ENCODE peak calls at places on chromosomes 2 and 18, in ten cellular contexts. One of them, this sample, is unnamed.

GRCh38 chr2:222915092-222915957 is 54.5 kb downstream of the ACSL3 start:
- DNase-seq in fibroblast of mammary gland: peak
- DNase-seq in stimulated activated CD8-positive, alpha-beta memory T cell treated with anti-CD3 and anti-CD28 coated beads, Interleukin-15, amount 100 ng/mL, for 24 hours: no peak
- DNase-seq in RWPE1: no peak
- DNase-seq in HT1080: no peak
- DNase-seq in GM19239: no peak
- DNase-seq in tibial artery: no peak
- DNase-seq in BJ: no peak
- DNase-seq in DMS 273 treated with DMSO at 0.1 percent for 48 hours: no peak
- DNase-seq in Caki2: no peak
- DNase-seq in this sample: no peak

GRCh38 chr2:133044556-133044955 is 374.6 kb upstream of the LYPD1 start:
- DNase-seq in fibroblast of mammary gland: no peak
- DNase-seq in stimulated activated CD8-positive, alpha-beta memory T cell treated with anti-CD3 and anti-CD28 coated beads, Interleukin-15, amount 100 ng/mL, for 24 hours: no peak
- DNase-seq in RWPE1: no peak
- DNase-seq in HT1080: no peak
- DNase-seq in GM19239: no peak
- DNase-seq in tibial artery: no peak
- DNase-seq in BJ: no peak
- DNase-seq in DMS 273 treated with DMSO at 0.1 percent for 48 hours: no peak
- DNase-seq in Caki2: no peak
- DNase-seq in this sample: peak

GRCh38 chr2:204487447-204488229 is 57.6 kb upstream of the PARD3B start:
- DNase-seq in fibroblast of mammary gland: no peak
- DNase-seq in stimulated activated CD8-positive, alpha-beta memory T cell treated with anti-CD3 and anti-CD28 coated beads, Interleukin-15, amount 100 ng/mL, for 24 hours: no peak
- DNase-seq in RWPE1: no peak
- DNase-seq in HT1080: no peak
- DNase-seq in GM19239: no peak
- DNase-seq in tibial artery: no peak
- DNase-seq in BJ: no peak
- DNase-seq in DMS 273 treated with DMSO at 0.1 percent for 48 hours: no peak
- DNase-seq in Caki2: no peak
- DNase-seq in this sample: no peak

GRCh38 chr2:131055169-131056065 is 37.8 kb downstream of the FAM168B start:
- DNase-seq in fibroblast of mammary gland: peak
- DNase-seq in stimulated activated CD8-positive, alpha-beta memory T cell treated with anti-CD3 and anti-CD28 coated beads, Interleukin-15, amount 100 ng/mL, for 24 hours: no peak
- DNase-seq in RWPE1: no peak
- DNase-seq in HT1080: no peak
- DNase-seq in GM19239: no peak
- DNase-seq in tibial artery: no peak
- DNase-seq in BJ: peak
- DNase-seq in DMS 273 treated with DMSO at 0.1 percent for 48 hours: no peak
- DNase-seq in Caki2: no peak
- DNase-seq in this sample: no peak

GRCh38 chr18:77087391-77088141 is 45.0 kb downstream of the MBP start:
- DNase-seq in fibroblast of mammary gland: peak
- DNase-seq in stimulated activated CD8-positive, alpha-beta memory T cell treated with anti-CD3 and anti-CD28 coated beads, Interleukin-15, amount 100 ng/mL, for 24 hours: no peak
- DNase-seq in RWPE1: peak
- DNase-seq in HT1080: no peak
- DNase-seq in GM19239: no peak
- DNase-seq in tibial artery: no peak
- DNase-seq in BJ: no peak
- DNase-seq in DMS 273 treated with DMSO at 0.1 percent for 48 hours: no peak
- DNase-seq in Caki2: no peak
- DNase-seq in this sample: no peak

GRCh38 chr2:180145163-180145562 is 138.1 kb upstream of the CWC22 start:
- DNase-seq in fibroblast of mammary gland: no peak
- DNase-seq in stimulated activated CD8-positive, alpha-beta memory T cell treated with anti-CD3 and anti-CD28 coated beads, Interleukin-15, amount 100 ng/mL, for 24 hours: no peak
- DNase-seq in RWPE1: no peak
- DNase-seq in HT1080: no peak
- DNase-seq in GM19239: no peak
- DNase-seq in tibial artery: no peak
- DNase-seq in BJ: no peak
- DNase-seq in DMS 273 treated with DMSO at 0.1 percent for 48 hours: no peak
- DNase-seq in Caki2: no peak
- DNase-seq in this sample: no peak

GRCh38 chr2:132752421-132753206 is 82.6 kb upstream of the LYPD1 start:
- DNase-seq in fibroblast of mammary gland: no peak
- DNase-seq in stimulated activated CD8-positive, alpha-beta memory T cell treated with anti-CD3 and anti-CD28 coated beads, Interleukin-15, amount 100 ng/mL, for 24 hours: no peak
- DNase-seq in RWPE1: no peak
- DNase-seq in HT1080: no peak
- DNase-seq in GM19239: no peak
- DNase-seq in tibial artery: no peak
- DNase-seq in BJ: no peak
- DNase-seq in DMS 273 treated with DMSO at 0.1 percent for 48 hours: no peak
- DNase-seq in Caki2: no peak
- DNase-seq in this sample: no peak

GRCh38 chr2:55511508-55512124 is 7.9 kb upstream of the CFAP36 start:
- DNase-seq in fibroblast of mammary gland: peak
- DNase-seq in stimulated activated CD8-positive, alpha-beta memory T cell treated with anti-CD3 and anti-CD28 coated beads, Interleukin-15, amount 100 ng/mL, for 24 hours: no peak
- DNase-seq in RWPE1: peak
- DNase-seq in HT1080: peak
- DNase-seq in GM19239: no peak
- DNase-seq in tibial artery: no peak
- DNase-seq in BJ: no peak
- DNase-seq in DMS 273 treated with DMSO at 0.1 percent for 48 hours: peak
- DNase-seq in Caki2: peak
- DNase-seq in this sample: peak

GRCh38 chr2:68414862-68415261 is 49.8 kb downstream of the PLEK start:
- DNase-seq in fibroblast of mammary gland: no peak
- DNase-seq in stimulated activated CD8-positive, alpha-beta memory T cell treated with anti-CD3 and anti-CD28 coated beads, Interleukin-15, amount 100 ng/mL, for 24 hours: no peak
- DNase-seq in RWPE1: no peak
- DNase-seq in HT1080: no peak
- DNase-seq in GM19239: no peak
- DNase-seq in tibial artery: no peak
- DNase-seq in BJ: no peak
- DNase-seq in DMS 273 treated with DMSO at 0.1 percent for 48 hours: no peak
- DNase-seq in Caki2: no peak
- DNase-seq in this sample: no peak

GRCh38 chr2:20067992-20068727 is 16.7 kb upstream of the LAPTM4A start:
- DNase-seq in fibroblast of mammary gland: peak
- DNase-seq in stimulated activated CD8-positive, alpha-beta memory T cell treated with anti-CD3 and anti-CD28 coated beads, Interleukin-15, amount 100 ng/mL, for 24 hours: no peak
- DNase-seq in RWPE1: peak
- DNase-seq in HT1080: peak
- DNase-seq in GM19239: no peak
- DNase-seq in tibial artery: no peak
- DNase-seq in BJ: peak
- DNase-seq in DMS 273 treated with DMSO at 0.1 percent for 48 hours: no peak
- DNase-seq in Caki2: peak
- DNase-seq in this sample: peak

GRCh38 chr2:119253114-119253702 is 29.6 kb downstream of the STEAP3 start:
- DNase-seq in fibroblast of mammary gland: peak
- DNase-seq in stimulated activated CD8-positive, alpha-beta memory T cell treated with anti-CD3 and anti-CD28 coated beads, Interleukin-15, amount 100 ng/mL, for 24 hours: no peak
- DNase-seq in RWPE1: peak
- DNase-seq in HT1080: peak
- DNase-seq in GM19239: no peak
- DNase-seq in tibial artery: no peak
- DNase-seq in BJ: peak
- DNase-seq in DMS 273 treated with DMSO at 0.1 percent for 48 hours: no peak
- DNase-seq in Caki2: no peak
- DNase-seq in this sample: peak

GRCh38 chr2:38720613-38721241 is 30.4 kb downstream of the SRSF7 start:
- DNase-seq in fibroblast of mammary gland: peak
- DNase-seq in stimulated activated CD8-positive, alpha-beta memory T cell treated with anti-CD3 and anti-CD28 coated beads, Interleukin-15, amount 100 ng/mL, for 24 hours: no peak
- DNase-seq in RWPE1: peak
- DNase-seq in HT1080: peak
- DNase-seq in GM19239: no peak
- DNase-seq in tibial artery: peak
- DNase-seq in BJ: peak
- DNase-seq in DMS 273 treated with DMSO at 0.1 percent for 48 hours: peak
- DNase-seq in Caki2: peak
- DNase-seq in this sample: peak

GRCh38 chr2:236679906-236680305 is 110.3 kb downstream of the ACKR3 start:
- DNase-seq in fibroblast of mammary gland: peak
- DNase-seq in stimulated activated CD8-positive, alpha-beta memory T cell treated with anti-CD3 and anti-CD28 coated beads, Interleukin-15, amount 100 ng/mL, for 24 hours: no peak
- DNase-seq in RWPE1: peak
- DNase-seq in HT1080: peak
- DNase-seq in GM19239: no peak
- DNase-seq in tibial artery: no peak
- DNase-seq in BJ: peak
- DNase-seq in DMS 273 treated with DMSO at 0.1 percent for 48 hours: no peak
- DNase-seq in Caki2: no peak
- DNase-seq in this sample: peak

GRCh38 chr2:6877402-6878305 is at the start of gene RSAD2:
- DNase-seq in fibroblast of mammary gland: peak
- DNase-seq in stimulated activated CD8-positive, alpha-beta memory T cell treated with anti-CD3 and anti-CD28 coated beads, Interleukin-15, amount 100 ng/mL, for 24 hours: no peak
- DNase-seq in RWPE1: peak
- DNase-seq in HT1080: peak
- DNase-seq in GM19239: no peak
- DNase-seq in tibial artery: no peak
- DNase-seq in BJ: no peak
- DNase-seq in DMS 273 treated with DMSO at 0.1 percent for 48 hours: no peak
- DNase-seq in Caki2: peak
- DNase-seq in this sample: peak

GRCh38 chr2:48601349-48601748 is 16.3 kb upstream of the GTF2A1L start:
- DNase-seq in fibroblast of mammary gland: peak
- DNase-seq in stimulated activated CD8-positive, alpha-beta memory T cell treated with anti-CD3 and anti-CD28 coated beads, Interleukin-15, amount 100 ng/mL, for 24 hours: no peak
- DNase-seq in RWPE1: peak
- DNase-seq in HT1080: no peak
- DNase-seq in GM19239: no peak
- DNase-seq in tibial artery: no peak
- DNase-seq in BJ: no peak
- DNase-seq in DMS 273 treated with DMSO at 0.1 percent for 48 hours: no peak
- DNase-seq in Caki2: no peak
- DNase-seq in this sample: peak

GRCh38 chr2:60152226-60152833 is 401.1 kb downstream of the BCL11A start:
- DNase-seq in fibroblast of mammary gland: peak
- DNase-seq in stimulated activated CD8-positive, alpha-beta memory T cell treated with anti-CD3 and anti-CD28 coated beads, Interleukin-15, amount 100 ng/mL, for 24 hours: no peak
- DNase-seq in RWPE1: no peak
- DNase-seq in HT1080: peak
- DNase-seq in GM19239: peak
- DNase-seq in tibial artery: no peak
- DNase-seq in BJ: no peak
- DNase-seq in DMS 273 treated with DMSO at 0.1 percent for 48 hours: no peak
- DNase-seq in Caki2: no peak
- DNase-seq in this sample: peak

GRCh38 chr2:84880395-84880644 is 564 bp downstream of the TRABD2A start:
- DNase-seq in fibroblast of mammary gland: no peak
- DNase-seq in stimulated activated CD8-positive, alpha-beta memory T cell treated with anti-CD3 and anti-CD28 coated beads, Interleukin-15, amount 100 ng/mL, for 24 hours: no peak
- DNase-seq in RWPE1: no peak
- DNase-seq in HT1080: no peak
- DNase-seq in GM19239: no peak
- DNase-seq in tibial artery: no peak
- DNase-seq in BJ: no peak
- DNase-seq in DMS 273 treated with DMSO at 0.1 percent for 48 hours: no peak
- DNase-seq in Caki2: no peak
- DNase-seq in this sample: no peak

GRCh38 chr2:43459455-43459854 is 136.4 kb downstream of the THADA start:
- DNase-seq in fibroblast of mammary gland: peak
- DNase-seq in stimulated activated CD8-positive, alpha-beta memory T cell treated with anti-CD3 and anti-CD28 coated beads, Interleukin-15, amount 100 ng/mL, for 24 hours: no peak
- DNase-seq in RWPE1: peak
- DNase-seq in HT1080: peak
- DNase-seq in GM19239: no peak
- DNase-seq in tibial artery: no peak
- DNase-seq in BJ: no peak
- DNase-seq in DMS 273 treated with DMSO at 0.1 percent for 48 hours: no peak
- DNase-seq in Caki2: no peak
- DNase-seq in this sample: peak

GRCh38 chr2:53075760-53076159 is 691.8 kb upstream of the CHAC2 start:
- DNase-seq in fibroblast of mammary gland: peak
- DNase-seq in stimulated activated CD8-positive, alpha-beta memory T cell treated with anti-CD3 and anti-CD28 coated beads, Interleukin-15, amount 100 ng/mL, for 24 hours: no peak
- DNase-seq in RWPE1: no peak
- DNase-seq in HT1080: no peak
- DNase-seq in GM19239: no peak
- DNase-seq in tibial artery: no peak
- DNase-seq in BJ: no peak
- DNase-seq in DMS 273 treated with DMSO at 0.1 percent for 48 hours: no peak
- DNase-seq in Caki2: no peak
- DNase-seq in this sample: no peak

GRCh38 chr18:49898421-49898820 is 85.1 kb upstream of the ACAA2 start:
- DNase-seq in fibroblast of mammary gland: peak
- DNase-seq in stimulated activated CD8-positive, alpha-beta memory T cell treated with anti-CD3 and anti-CD28 coated beads, Interleukin-15, amount 100 ng/mL, for 24 hours: peak
- DNase-seq in RWPE1: peak
- DNase-seq in HT1080: peak
- DNase-seq in GM19239: peak
- DNase-seq in tibial artery: peak
- DNase-seq in BJ: no peak
- DNase-seq in DMS 273 treated with DMSO at 0.1 percent for 48 hours: peak
- DNase-seq in Caki2: peak
- DNase-seq in this sample: peak

GRCh38 chr2:152335851-152336102 is 803 bp downstream of the FMNL2 start:
- DNase-seq in fibroblast of mammary gland: no peak
- DNase-seq in stimulated activated CD8-positive, alpha-beta memory T cell treated with anti-CD3 and anti-CD28 coated beads, Interleukin-15, amount 100 ng/mL, for 24 hours: no peak
- DNase-seq in RWPE1: peak
- DNase-seq in HT1080: no peak
- DNase-seq in GM19239: no peak
- DNase-seq in tibial artery: peak
- DNase-seq in BJ: no peak
- DNase-seq in DMS 273 treated with DMSO at 0.1 percent for 48 hours: no peak
- DNase-seq in Caki2: peak
- DNase-seq in this sample: no peak

GRCh38 chr18:42513416-42513815 is 558.4 kb downstream of the PIK3C3 start:
- DNase-seq in fibroblast of mammary gland: no peak
- DNase-seq in stimulated activated CD8-positive, alpha-beta memory T cell treated with anti-CD3 and anti-CD28 coated beads, Interleukin-15, amount 100 ng/mL, for 24 hours: no peak
- DNase-seq in RWPE1: no peak
- DNase-seq in HT1080: no peak
- DNase-seq in GM19239: no peak
- DNase-seq in tibial artery: no peak
- DNase-seq in BJ: no peak
- DNase-seq in DMS 273 treated with DMSO at 0.1 percent for 48 hours: no peak
- DNase-seq in Caki2: no peak
- DNase-seq in this sample: no peak

GRCh38 chr18:464311-464659 is 36.2 kb downstream of the COLEC12 start:
- DNase-seq in fibroblast of mammary gland: no peak
- DNase-seq in stimulated activated CD8-positive, alpha-beta memory T cell treated with anti-CD3 and anti-CD28 coated beads, Interleukin-15, amount 100 ng/mL, for 24 hours: no peak
- DNase-seq in RWPE1: no peak
- DNase-seq in HT1080: no peak
- DNase-seq in GM19239: no peak
- DNase-seq in tibial artery: no peak
- DNase-seq in BJ: no peak
- DNase-seq in DMS 273 treated with DMSO at 0.1 percent for 48 hours: no peak
- DNase-seq in Caki2: no peak
- DNase-seq in this sample: no peak

GRCh38 chr2:47653909-47654789 is 128.8 kb upstream of the MSH6 start:
- DNase-seq in fibroblast of mammary gland: peak
- DNase-seq in stimulated activated CD8-positive, alpha-beta memory T cell treated with anti-CD3 and anti-CD28 coated beads, Interleukin-15, amount 100 ng/mL, for 24 hours: no peak
- DNase-seq in RWPE1: no peak
- DNase-seq in HT1080: peak
- DNase-seq in GM19239: no peak
- DNase-seq in tibial artery: no peak
- DNase-seq in BJ: no peak
- DNase-seq in DMS 273 treated with DMSO at 0.1 percent for 48 hours: no peak
- DNase-seq in Caki2: no peak
- DNase-seq in this sample: no peak

GRCh38 chr2:165313448-165313847 is 74.2 kb downstream of the SCN2A start:
- DNase-seq in fibroblast of mammary gland: no peak
- DNase-seq in stimulated activated CD8-positive, alpha-beta memory T cell treated with anti-CD3 and anti-CD28 coated beads, Interleukin-15, amount 100 ng/mL, for 24 hours: no peak
- DNase-seq in RWPE1: no peak
- DNase-seq in HT1080: no peak
- DNase-seq in GM19239: no peak
- DNase-seq in tibial artery: no peak
- DNase-seq in BJ: no peak
- DNase-seq in DMS 273 treated with DMSO at 0.1 percent for 48 hours: no peak
- DNase-seq in Caki2: no peak
- DNase-seq in this sample: no peak

GRCh38 chr2:129929321-129930290 is 49.9 kb upstream of the RAB6C start:
- DNase-seq in fibroblast of mammary gland: peak
- DNase-seq in stimulated activated CD8-positive, alpha-beta memory T cell treated with anti-CD3 and anti-CD28 coated beads, Interleukin-15, amount 100 ng/mL, for 24 hours: no peak
- DNase-seq in RWPE1: no peak
- DNase-seq in HT1080: no peak
- DNase-seq in GM19239: no peak
- DNase-seq in tibial artery: no peak
- DNase-seq in BJ: peak
- DNase-seq in DMS 273 treated with DMSO at 0.1 percent for 48 hours: no peak
- DNase-seq in Caki2: no peak
- DNase-seq in this sample: peak

GRCh38 chr18:45962461-45962860 is 4.7 kb downstream of the EPG5 start:
- DNase-seq in fibroblast of mammary gland: no peak
- DNase-seq in stimulated activated CD8-positive, alpha-beta memory T cell treated with anti-CD3 and anti-CD28 coated beads, Interleukin-15, amount 100 ng/mL, for 24 hours: no peak
- DNase-seq in RWPE1: peak
- DNase-seq in HT1080: peak
- DNase-seq in GM19239: no peak
- DNase-seq in tibial artery: no peak
- DNase-seq in BJ: peak
- DNase-seq in DMS 273 treated with DMSO at 0.1 percent for 48 hours: no peak
- DNase-seq in Caki2: peak
- DNase-seq in this sample: peak

GRCh38 chr18:47968721-47969120 is 38.3 kb upstream of the SMAD2 start:
- DNase-seq in fibroblast of mammary gland: no peak
- DNase-seq in stimulated activated CD8-positive, alpha-beta memory T cell treated with anti-CD3 and anti-CD28 coated beads, Interleukin-15, amount 100 ng/mL, for 24 hours: no peak
- DNase-seq in RWPE1: no peak
- DNase-seq in HT1080: peak
- DNase-seq in GM19239: no peak
- DNase-seq in tibial artery: no peak
- DNase-seq in BJ: no peak
- DNase-seq in DMS 273 treated with DMSO at 0.1 percent for 48 hours: no peak
- DNase-seq in Caki2: peak
- DNase-seq in this sample: no peak

This sample was measured in mammary epithelial cell.